ENCODE peak calls at places on chromosomes 2 and 18, in six cellular contexts. One of them, this sample, is unnamed.

GRCh38 chr2:176122633-176123482 is at the start of gene HOXD9:
- DNase-seq in A549: no peak
- DNase-seq in hypothalamus: no peak
- DNase-seq in left ventricle myocardium inferior: no peak
- DNase-seq in EL: peak; percentile 70
- DNase-seq in NCI-H1694: no peak
- DNase-seq in this sample: no peak

GRCh38 chr2:37612382-37612781 is 59.1 kb downstream of the CDC42EP3 start:
- DNase-seq in EL: no peak
- DNase-seq in A549: no peak
- DNase-seq in NCI-H1694: no peak
- DNase-seq in left ventricle myocardium inferior: no peak
- DNase-seq in hypothalamus: no peak
- DNase-seq in this sample: no peak

GRCh38 chr18:61964616-61965015 is 71.8 kb upstream of the RNF152 start:
- DNase-seq in NCI-H1694: no peak
- DNase-seq in A549: no peak
- DNase-seq in left ventricle myocardium inferior: no peak
- DNase-seq in hypothalamus: no peak
- DNase-seq in EL: no peak
- DNase-seq in this sample: no peak

GRCh38 chr2:88227446-88227845 is 57.3 kb downstream of the THNSL2 start:
- DNase-seq in left ventricle myocardium inferior: no peak
- DNase-seq in A549: no peak
- DNase-seq in EL: peak; percentile 64
- DNase-seq in hypothalamus: no peak
- DNase-seq in NCI-H1694: no peak
- DNase-seq in this sample: no peak

GRCh38 chr2:56130463-56131070 is 53.2 kb upstream of the CCDC85A start:
- DNase-seq in EL: peak; percentile 53
- DNase-seq in A549: peak; percentile 18
- DNase-seq in hypothalamus: no peak
- DNase-seq in NCI-H1694: peak; percentile 12
- DNase-seq in left ventricle myocardium inferior: no peak
- DNase-seq in this sample: no peak

GRCh38 chr2:239832101-239832994 is 192.8 kb downstream of the NDUFA10 start:
- DNase-seq in A549: no peak
- DNase-seq in EL: no peak
- DNase-seq in left ventricle myocardium inferior: no peak
- DNase-seq in NCI-H1694: no peak
- DNase-seq in hypothalamus: no peak
- DNase-seq in this sample: no peak

GRCh38 chr2:217484046-217484445 is 518.7 kb downstream of the TNS1 start:
- DNase-seq in left ventricle myocardium inferior: no peak
- DNase-seq in EL: no peak
- DNase-seq in NCI-H1694: no peak
- DNase-seq in A549: no peak
- DNase-seq in hypothalamus: no peak
- DNase-seq in this sample: no peak

GRCh38 chr2:224650815-224651439 is 65.2 kb downstream of the CCDC195 start:
- DNase-seq in NCI-H1694: peak; percentile 51
- DNase-seq in A549: peak; percentile 29
- DNase-seq in left ventricle myocardium inferior: no peak
- DNase-seq in EL: peak; percentile 55
- DNase-seq in hypothalamus: no peak
- DNase-seq in this sample: peak; percentile 50

GRCh38 chr2:136238214-136238551 is 120.2 kb upstream of the CXCR4 start:
- DNase-seq in hypothalamus: no peak
- DNase-seq in EL: no peak
- DNase-seq in left ventricle myocardium inferior: no peak
- DNase-seq in A549: no peak
- DNase-seq in NCI-H1694: no peak
- DNase-seq in this sample: no peak

GRCh38 chr2:19815746-19816145 is 86.0 kb downstream of the TTC32 start:
- DNase-seq in EL: no peak
- DNase-seq in hypothalamus: no peak
- DNase-seq in NCI-H1694: no peak
- DNase-seq in A549: no peak
- DNase-seq in left ventricle myocardium inferior: no peak
- DNase-seq in this sample: no peak

GRCh38 chr2:30964334-30964733 is 157.1 kb upstream of the CAPN13 start:
- DNase-seq in left ventricle myocardium inferior: no peak
- DNase-seq in NCI-H1694: no peak
- DNase-seq in EL: no peak
- DNase-seq in A549: no peak
- DNase-seq in hypothalamus: no peak
- DNase-seq in this sample: no peak

GRCh38 chr2:102304268-102304667 is 7.1 kb upstream of the IL1RL1 start:
- DNase-seq in A549: no peak
- DNase-seq in EL: no peak
- DNase-seq in left ventricle myocardium inferior: no peak
- DNase-seq in NCI-H1694: no peak
- DNase-seq in hypothalamus: no peak
- DNase-seq in this sample: no peak

GRCh38 chr2:42944744-42945415 is 152.5 kb upstream of the HAAO start:
- DNase-seq in left ventricle myocardium inferior: no peak
- DNase-seq in hypothalamus: no peak
- DNase-seq in EL: peak; percentile 45
- DNase-seq in NCI-H1694: no peak
- DNase-seq in A549: peak; percentile 60
- DNase-seq in this sample: no peak

GRCh38 chr2:72138921-72139381 is 8.7 kb downstream of the CYP26B1 start:
- DNase-seq in hypothalamus: no peak
- DNase-seq in EL: no peak
- DNase-seq in NCI-H1694: no peak
- DNase-seq in left ventricle myocardium inferior: peak; percentile 4
- DNase-seq in A549: no peak
- DNase-seq in this sample: no peak

GRCh38 chr2:4693266-4693665 is 989.9 kb downstream of the DCDC2C start:
- DNase-seq in EL: no peak
- DNase-seq in NCI-H1694: no peak
- DNase-seq in left ventricle myocardium inferior: no peak
- DNase-seq in A549: no peak
- DNase-seq in hypothalamus: no peak
- DNase-seq in this sample: no peak

GRCh38 chr2:32882911-32883810 is 63.6 kb upstream of the LTBP1 start:
- DNase-seq in EL: peak; percentile 22
- DNase-seq in hypothalamus: no peak
- DNase-seq in left ventricle myocardium inferior: no peak
- DNase-seq in NCI-H1694: no peak
- DNase-seq in A549: no peak
- DNase-seq in this sample: no peak

GRCh38 chr2:207479198-207479785 is 50.5 kb upstream of the CREB1 start:
- DNase-seq in NCI-H1694: no peak
- DNase-seq in left ventricle myocardium inferior: no peak
- DNase-seq in A549: no peak
- DNase-seq in EL: no peak
- DNase-seq in hypothalamus: no peak
- DNase-seq in this sample: no peak

GRCh38 chr2:127016329-127016728 is 90.6 kb downstream of the BIN1 start:
- DNase-seq in left ventricle myocardium inferior: no peak
- DNase-seq in A549: no peak
- DNase-seq in hypothalamus: no peak
- DNase-seq in NCI-H1694: no peak
- DNase-seq in EL: no peak
- DNase-seq in this sample: no peak

GRCh38 chr2:237256845-237257244 is 157.1 kb downstream of the COL6A3 start:
- DNase-seq in EL: peak; percentile 59
- DNase-seq in hypothalamus: no peak
- DNase-seq in left ventricle myocardium inferior: peak; percentile 44
- DNase-seq in A549: no peak
- DNase-seq in NCI-H1694: no peak
- DNase-seq in this sample: no peak

GRCh38 chr2:178449700-178450573 is 1.0 kb downstream of the PRKRA start:
- DNase-seq in NCI-H1694: no peak
- DNase-seq in EL: peak; percentile 18
- DNase-seq in left ventricle myocardium inferior: no peak
- DNase-seq in hypothalamus: no peak
- DNase-seq in A549: no peak
- DNase-seq in this sample: peak; percentile 1

GRCh38 chr2:237697586-237698337 is 70.4 kb downstream of the LRRFIP1 start:
- DNase-seq in NCI-H1694: no peak
- DNase-seq in left ventricle myocardium inferior: no peak
- DNase-seq in A549: no peak
- DNase-seq in EL: no peak
- DNase-seq in hypothalamus: no peak
- DNase-seq in this sample: no peak

GRCh38 chr2:42136832-42137821 is 32.0 kb upstream of the EML4 start:
- DNase-seq in left ventricle myocardium inferior: no peak
- DNase-seq in NCI-H1694: no peak
- DNase-seq in A549: peak; percentile 18
- DNase-seq in hypothalamus: no peak
- DNase-seq in EL: peak; percentile 12
- DNase-seq in this sample: no peak

GRCh38 chr2:205925373-205926337 is 160.3 kb downstream of the INO80D start:
- DNase-seq in NCI-H1694: peak; percentile 25
- DNase-seq in EL: peak; percentile 67
- DNase-seq in left ventricle myocardium inferior: peak; percentile 78
- DNase-seq in A549: peak; percentile 68
- DNase-seq in hypothalamus: peak; percentile 22
- DNase-seq in this sample: peak; percentile 77

This sample was measured in neuronal stem cell.